ENCODE peak calls at places on chromosomes 11 and 22, in four cellular contexts. One of them, this sample, is unnamed. For H3K9me3, the result is how much of the 10 kb centered on the place peaks cover.

GRCh38 chr11:18394928-18395734 is 768 bp downstream of the LDHA start:
- DNase-seq in mammary epithelial cell: peak
- DNase-seq in H1: no peak
- DNase-seq in HepG2: no peak
- DNase-seq in this sample: peak

GRCh38 chr11:119687220-119688046 is 41.6 kb downstream of the NECTIN1 start:
- DNase-seq in HepG2: no peak
- DNase-seq in H1: no peak
- DNase-seq in mammary epithelial cell: no peak
- DNase-seq in this sample: no peak

GRCh38 chr11:126879516-126879915 is 121.1 kb downstream of the KIRREL3 start:
- DNase-seq in HepG2: no peak
- DNase-seq in mammary epithelial cell: no peak
- DNase-seq in H1: no peak
- DNase-seq in this sample: no peak

GRCh38 chr11:9757809-9758675 is 94.2 kb downstream of the SWAP70 start:
- DNase-seq in H1: no peak
- DNase-seq in HepG2: peak
- DNase-seq in mammary epithelial cell: peak
- DNase-seq in this sample: peak

GRCh38 chr11:45444796-45445195 is 158.7 kb upstream of the SYT13 start:
- DNase-seq in HepG2: no peak
- DNase-seq in mammary epithelial cell: peak
- DNase-seq in H1: no peak
- DNase-seq in this sample: no peak

GRCh38 chr11:47163898-47164297 is 12.8 kb downstream of the ARFGAP2 start:
- DNase-seq in H1: no peak
- DNase-seq in HepG2: no peak
- DNase-seq in mammary epithelial cell: no peak
- DNase-seq in this sample: no peak

GRCh38 chr11:106021181-106021966 is 666 bp downstream of the MSANTD4 start:
- DNase-seq in H1: no peak
- DNase-seq in mammary epithelial cell: no peak
- DNase-seq in HepG2: peak
- DNase-seq in this sample: peak

GRCh38 chr22:26894766-26895485 is 237.5 kb downstream of the MIAT start:
- DNase-seq in H1: no peak
- DNase-seq in HepG2: peak
- DNase-seq in mammary epithelial cell: peak
- DNase-seq in this sample: peak

GRCh38 chr11:14638561-14638960 is 5.0 kb upstream of the PDE3B start:
- DNase-seq in H1: no peak
- DNase-seq in HepG2: no peak
- DNase-seq in mammary epithelial cell: no peak
- DNase-seq in this sample: peak

GRCh38 chr11:108817971-108818370 is 153.1 kb downstream of the DDX10 start:
- DNase-seq in H1: no peak
- DNase-seq in mammary epithelial cell: no peak
- DNase-seq in HepG2: peak
- DNase-seq in this sample: no peak

GRCh38 chr11:112085822-112086421 is 634 bp downstream of the TIMM8B start:
- DNase-seq in HepG2: no peak
- DNase-seq in H1: no peak
- DNase-seq in mammary epithelial cell: peak
- DNase-seq in this sample: peak

GRCh38 chr11:2387266-2387982 is 10.3 kb downstream of the CD81 start:
- DNase-seq in mammary epithelial cell: no peak
- DNase-seq in HepG2: no peak
- DNase-seq in H1: no peak
- DNase-seq in this sample: peak

GRCh38 chr11:66888282-66888681 is 31.4 kb downstream of the LRFN4 start:
- DNase-seq in HepG2: no peak
- DNase-seq in H1: no peak
- DNase-seq in mammary epithelial cell: no peak
- DNase-seq in this sample: no peak

GRCh38 chr11:20415432-20415831 is 27.9 kb downstream of the PRMT3 start:
- DNase-seq in HepG2: no peak
- DNase-seq in H1: no peak
- DNase-seq in mammary epithelial cell: no peak
- DNase-seq in this sample: no peak

GRCh38 chr22:30890689-30891442 is 77.7 kb downstream of the MORC2 start:
- DNase-seq in HepG2: no peak
- DNase-seq in mammary epithelial cell: peak
- DNase-seq in H1: no peak
- DNase-seq in this sample: peak

GRCh38 chr11:126162286-126163030 is 49.0 kb downstream of the RPUSD4 start:
- DNase-seq in mammary epithelial cell: no peak
- DNase-seq in HepG2: no peak
- DNase-seq in H1: no peak
- DNase-seq in this sample: peak

GRCh38 chr11:19218216-19218615 is 16.4 kb upstream of the CSRP3 start:
- DNase-seq in mammary epithelial cell: no peak
- DNase-seq in H1: no peak
- DNase-seq in HepG2: no peak
- DNase-seq in this sample: no peak

GRCh38 chr11:67119577-67120391 is 721 bp downstream of the KDM2A start:
- DNase-seq in H1: no peak
- DNase-seq in mammary epithelial cell: peak
- DNase-seq in HepG2: no peak
- DNase-seq in this sample: no peak

GRCh38 chr22:47308886-47309285 is 546.4 kb downstream of the TBC1D22A start:
- DNase-seq in H1: no peak
- DNase-seq in mammary epithelial cell: no peak
- DNase-seq in HepG2: no peak
- DNase-seq in this sample: no peak

GRCh38 chr11:3642071-3642951 is 519 bp upstream of the ART5 start:
- DNase-seq in mammary epithelial cell: peak
- DNase-seq in HepG2: peak
- DNase-seq in H1: peak
- DNase-seq in this sample: peak

GRCh38 chr11:17275376-17276235 is 933 bp upstream of the NUCB2 start:
- DNase-seq in HepG2: peak
- DNase-seq in H1: no peak
- DNase-seq in mammary epithelial cell: peak
- DNase-seq in this sample: no peak

GRCh38 chr11:118921121-118921928 is 4.4 kb downstream of the BCL9L start:
- DNase-seq in HepG2: peak
- DNase-seq in mammary epithelial cell: peak
- DNase-seq in H1: no peak
- DNase-seq in this sample: peak

GRCh38 chr22:24525416-24526037 is 29.4 kb downstream of the GUCD1 start:
- DNase-seq in HepG2: peak
- DNase-seq in H1: peak
- DNase-seq in mammary epithelial cell: peak
- DNase-seq in this sample: peak

GRCh38 chr11:115279831-115280761 is 224.1 kb downstream of the CADM1 start:
- DNase-seq in mammary epithelial cell: no peak
- DNase-seq in HepG2: peak
- DNase-seq in H1: no peak
- DNase-seq in this sample: peak

GRCh38 chr22:43823911-43824665 is 12.0 kb upstream of the EFCAB6 start:
- DNase-seq in H1: no peak
- DNase-seq in HepG2: no peak
- DNase-seq in mammary epithelial cell: no peak
- DNase-seq in this sample: no peak

GRCh38 chr22:39699631-39700348 is 129.2 kb downstream of the CACNA1I start:
- DNase-seq in mammary epithelial cell: no peak
- DNase-seq in H1: no peak
- DNase-seq in HepG2: no peak
- DNase-seq in this sample: no peak

GRCh38 chr11:75639752-75640151 is 29.1 kb downstream of the MAP6 start:
- DNase-seq in mammary epithelial cell: no peak
- DNase-seq in H1: no peak
- DNase-seq in HepG2: no peak
- DNase-seq in this sample: peak

DNA sequence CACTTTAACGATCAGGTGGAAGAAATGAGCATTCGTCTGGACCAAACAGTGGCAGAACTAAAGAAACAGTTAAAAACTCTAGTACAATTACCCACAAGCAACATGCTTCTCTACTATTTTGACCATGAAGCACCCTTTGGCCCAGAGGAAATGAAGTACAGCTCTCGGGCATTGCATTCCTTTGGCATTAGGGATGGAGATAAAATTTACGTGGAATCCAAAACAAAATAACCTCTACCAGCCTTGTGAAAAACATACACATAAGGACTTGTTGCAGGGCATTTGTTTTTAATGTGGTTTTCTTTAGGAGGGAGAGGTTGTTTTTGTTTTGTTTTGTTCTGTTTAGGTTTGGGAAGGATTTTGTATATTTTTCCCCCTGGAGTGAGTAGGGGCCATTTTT is 14.2 kb upstream of the TECTA start:
- DNase-seq in H1: no peak
- DNase-seq in mammary epithelial cell: no peak
- DNase-seq in HepG2: no peak
- DNase-seq in this sample: peak
- TF ChIP-seq EZH2 in H1: no peak
- TF ChIP-seq EZH2 in mammary epithelial cell: no peak
- TF ChIP-seq EZH2 in HepG2: no peak
- TF ChIP-seq EZH2 in this sample: no peak

DNA sequence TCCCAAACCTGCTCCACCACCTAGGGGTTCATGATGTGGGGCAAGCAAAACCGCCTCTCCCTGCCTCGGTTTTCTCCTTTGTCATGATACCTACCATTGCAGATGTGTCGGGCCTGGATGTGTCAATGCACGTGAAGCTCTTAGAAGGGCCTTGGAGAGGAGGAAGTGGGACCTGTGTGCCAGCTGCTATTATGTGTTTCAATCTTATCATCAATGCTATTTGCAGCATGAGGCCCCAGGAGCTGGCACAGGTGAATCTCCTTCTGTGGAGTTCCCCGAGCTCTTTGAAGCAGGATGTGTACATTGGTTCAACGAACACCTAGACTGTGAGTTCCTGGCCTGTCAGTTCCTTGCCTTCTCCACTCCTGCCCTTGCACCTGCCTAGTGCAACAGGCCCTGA is 331.6 kb downstream of the CTTN start:
- DNase-seq in H1: no peak
- DNase-seq in mammary epithelial cell: no peak
- DNase-seq in HepG2: no peak
- DNase-seq in this sample: no peak
- H3K9me3 ChIP-seq in H1: under half
- H3K9me3 ChIP-seq in mammary epithelial cell: under half
- H3K9me3 ChIP-seq in HepG2: under half
- H3K9me3 ChIP-seq in this sample: under half

GRCh38 chr11:134069426-134069921 is 602 bp downstream of the JAM3 start:
- DNase-seq in H1: no peak
- DNase-seq in HepG2: no peak
- DNase-seq in mammary epithelial cell: no peak
- DNase-seq in this sample: peak

GRCh38 chr11:134071766-134072403 is 3.0 kb downstream of the JAM3 start:
- DNase-seq in H1: no peak
- DNase-seq in mammary epithelial cell: no peak
- DNase-seq in HepG2: no peak
- DNase-seq in this sample: peak

GRCh38 chr11:134071306-134071705 is 2.4 kb downstream of the JAM3 start:
- DNase-seq in mammary epithelial cell: no peak
- DNase-seq in HepG2: no peak
- DNase-seq in H1: no peak
- DNase-seq in this sample: no peak

GRCh38 chr11:134068829-134069425 is at the start of gene JAM3:
- DNase-seq in HepG2: peak
- DNase-seq in H1: peak
- DNase-seq in mammary epithelial cell: peak
- DNase-seq in this sample: peak

GRCh38 chr11:134069996-134070845 is 1.3 kb downstream of the JAM3 start:
- DNase-seq in HepG2: no peak
- DNase-seq in mammary epithelial cell: no peak
- DNase-seq in H1: no peak
- DNase-seq in this sample: no peak
- TF ChIP-seq EZH2 in HepG2: no peak
- TF ChIP-seq EZH2 in mammary epithelial cell: peak
- TF ChIP-seq EZH2 in H1: no peak
- TF ChIP-seq EZH2 in this sample: no peak

GRCh38 chr22:16961477-16962186 is 46.4 kb downstream of the GAB4 start:
- DNase-seq in HepG2: no peak
- DNase-seq in H1: no peak
- DNase-seq in mammary epithelial cell: no peak
- DNase-seq in this sample: no peak

GRCh38 chr22:16962501-16962900 is 45.5 kb downstream of the GAB4 start:
- DNase-seq in mammary epithelial cell: no peak
- DNase-seq in H1: no peak
- DNase-seq in HepG2: no peak
- DNase-seq in this sample: no peak

GRCh38 chr22:16964366-16964765 is 43.7 kb downstream of the GAB4 start:
- DNase-seq in mammary epithelial cell: no peak
- DNase-seq in HepG2: no peak
- DNase-seq in H1: no peak
- DNase-seq in this sample: no peak

GRCh38 chr22:16965083-16965482 is 42.9 kb downstream of the GAB4 start:
- DNase-seq in mammary epithelial cell: no peak
- DNase-seq in H1: no peak
- DNase-seq in HepG2: no peak
- DNase-seq in this sample: no peak

GRCh38 chr22:16963189-16963945 is 44.7 kb downstream of the GAB4 start:
- DNase-seq in mammary epithelial cell: no peak
- DNase-seq in H1: no peak
- DNase-seq in HepG2: no peak
- DNase-seq in this sample: no peak
- H3K9me3 ChIP-seq in mammary epithelial cell: under half
- H3K9me3 ChIP-seq in H1: half or more
- H3K9me3 ChIP-seq in HepG2: under half
- H3K9me3 ChIP-seq in this sample: under half

GRCh38 chr11:31808268-31808667 is 2.9 kb downstream of the PAX6 start:
- DNase-seq in H1: no peak
- DNase-seq in HepG2: no peak
- DNase-seq in mammary epithelial cell: no peak
- DNase-seq in this sample: peak
- TF ChIP-seq EZH2 in H1: peak
- TF ChIP-seq EZH2 in HepG2: no peak
- TF ChIP-seq EZH2 in mammary epithelial cell: peak
- TF ChIP-seq EZH2 in this sample: no peak

GRCh38 chr22:49586244-49586748 is 241.4 kb downstream of the BRD1 start:
- DNase-seq in HepG2: peak
- DNase-seq in H1: no peak
- DNase-seq in mammary epithelial cell: no peak
- DNase-seq in this sample: no peak
- H3K9me3 ChIP-seq in HepG2: under half
- H3K9me3 ChIP-seq in H1: under half
- H3K9me3 ChIP-seq in mammary epithelial cell: under half
- H3K9me3 ChIP-seq in this sample: under half